ENCODE peak calls at places on chromosomes 2 and 18, in seven cellular contexts. S is CD4-positive, alpha-beta T cell; W is AG09319; L is uterus; I is foreskin fibroblast; N is adrenal gland; O is astrocyte of the spinal cord. T is an unnamed sample.

GRCh38 chr2:210954508-210954907 is 398.1 kb downstream of the CPS1 start:
- DNase-seq in S (no peak), W (no peak), L (no peak), I (no peak), N (no peak), O (no peak), T (no peak)

GRCh38 chr18:3972291-3972985 is 482.7 kb downstream of the DLGAP1 start:
- DNase-seq in S (no peak), W (no peak), L (no peak), I (no peak), N (no peak), O (no peak), T (no peak)

GRCh38 chr18:47881752-47882455 is 48.6 kb downstream of the SMAD2 start:
- DNase-seq in S (no peak), W (no peak), L (no peak), I (peak; percentile 20), N (no peak), O (peak; percentile 41), T (no peak)

GRCh38 chr18:22558945-22559385 is 141.2 kb upstream of the CTAGE1 start:
- DNase-seq in S (no peak), W (no peak), L (peak; percentile 75), I (no peak), N (peak; percentile 80), O (peak; percentile 80), T (no peak)

GRCh38 chr2:133884739-133885381 is 316.6 kb upstream of the NCKAP5 start:
- DNase-seq in S (no peak), W (no peak), L (no peak), I (no peak), N (no peak), O (peak; percentile 7), T (peak; percentile 34)

GRCh38 chr2:103959174-103960125 is 894.5 kb upstream of the POU3F3 start:
- DNase-seq in S (no peak), W (no peak), L (no peak), I (no peak), N (peak; percentile 21), O (peak; percentile 51), T (no peak)

GRCh38 chr2:32484907-32485306 is 128.1 kb downstream of the BIRC6 start:
- DNase-seq in S (no peak), W (peak; percentile 67), L (no peak), I (peak; percentile 89), N (no peak), O (peak; percentile 93), T (no peak)

GRCh38 chr18:48662021-48662661 is 123.3 kb downstream of the CTIF start:
- DNase-seq in S (peak; percentile 22), W (peak; percentile 23), L (peak; percentile 9), I (peak; percentile 54), N (peak; percentile 58), O (peak; percentile 62), T (no peak)

GRCh38 chr2:7405861-7406715 is 488.9 kb downstream of the RNF144A start:
- DNase-seq in S (no peak), W (no peak), L (no peak), I (no peak), N (no peak), O (no peak), T (no peak)

GRCh38 chr2:172588931-172589330 is 33.0 kb downstream of the PDK1 start:
- DNase-seq in S (no peak), W (no peak), L (no peak), I (no peak), N (no peak), O (peak; percentile 9), T (no peak)

GRCh38 chr2:44245068-44245861 is 30.0 kb upstream of the SLC3A1 start:
- DNase-seq in S (no peak), W (no peak), L (no peak), I (no peak), N (no peak), O (no peak), T (no peak)

GRCh38 chr2:116949249-116949648 is 865.2 kb upstream of the DDX18 start:
- DNase-seq in S (no peak), W (no peak), L (no peak), I (no peak), N (no peak), O (no peak), T (no peak)

GRCh38 chr2:113200236-113200635 is 26.5 kb downstream of the PSD4 start:
- DNase-seq in S (no peak), W (no peak), L (no peak), I (no peak), N (no peak), O (no peak), T (no peak)

GRCh38 chr18:51137051-51137729 is 60.3 kb downstream of the MEX3C start:
- DNase-seq in S (no peak), W (no peak), L (no peak), I (no peak), N (no peak), O (peak; percentile 65), T (no peak)

GRCh38 chr2:99524056-99524455 is 34.2 kb upstream of the REV1 start:
- DNase-seq in S (no peak), W (no peak), L (no peak), I (no peak), N (no peak), O (no peak), T (no peak)

GRCh38 chr2:228867406-228867805 is 403.7 kb downstream of the PID1 start:
- DNase-seq in S (no peak), W (no peak), L (no peak), I (no peak), N (no peak), O (no peak), T (no peak)

GRCh38 chr2:117771969-117772630 is 42.4 kb upstream of the DDX18 start:
- DNase-seq in S (no peak), W (peak; percentile 7), L (no peak), I (peak; percentile 9), N (no peak), O (peak; percentile 38), T (peak; percentile 20)

GRCh38 chr2:207041279-207041678 is 102.0 kb downstream of the CPO start:
- DNase-seq in S (no peak), W (no peak), L (no peak), I (no peak), N (no peak), O (peak; percentile 28), T (no peak)

GRCh38 chr2:120228503-120228902 is 5.3 kb upstream of the TMEM185B start:
- DNase-seq in S (peak; percentile 22), W (no peak), L (no peak), I (no peak), N (no peak), O (no peak), T (no peak)
- TF ChIP-seq CTCF in S (no peak), W (no peak), L (no peak), I (no peak), N (no peak), O (no peak), T (no peak)

GRCh38 chr2:70190413-70191243 is at the start of gene C2orf42:
- DNase-seq in S (peak; percentile 92), W (peak; percentile 95), L (peak; percentile 97), I (peak; percentile 97), N (peak; percentile 98), O (peak; percentile 99), T (peak; percentile 94)
- TF ChIP-seq CTCF in S (peak; percentile 21), W (no peak), L (peak; percentile 19), I (no peak), N (peak; percentile 18), O (peak; percentile 24), T (peak; percentile 20)

DNA sequence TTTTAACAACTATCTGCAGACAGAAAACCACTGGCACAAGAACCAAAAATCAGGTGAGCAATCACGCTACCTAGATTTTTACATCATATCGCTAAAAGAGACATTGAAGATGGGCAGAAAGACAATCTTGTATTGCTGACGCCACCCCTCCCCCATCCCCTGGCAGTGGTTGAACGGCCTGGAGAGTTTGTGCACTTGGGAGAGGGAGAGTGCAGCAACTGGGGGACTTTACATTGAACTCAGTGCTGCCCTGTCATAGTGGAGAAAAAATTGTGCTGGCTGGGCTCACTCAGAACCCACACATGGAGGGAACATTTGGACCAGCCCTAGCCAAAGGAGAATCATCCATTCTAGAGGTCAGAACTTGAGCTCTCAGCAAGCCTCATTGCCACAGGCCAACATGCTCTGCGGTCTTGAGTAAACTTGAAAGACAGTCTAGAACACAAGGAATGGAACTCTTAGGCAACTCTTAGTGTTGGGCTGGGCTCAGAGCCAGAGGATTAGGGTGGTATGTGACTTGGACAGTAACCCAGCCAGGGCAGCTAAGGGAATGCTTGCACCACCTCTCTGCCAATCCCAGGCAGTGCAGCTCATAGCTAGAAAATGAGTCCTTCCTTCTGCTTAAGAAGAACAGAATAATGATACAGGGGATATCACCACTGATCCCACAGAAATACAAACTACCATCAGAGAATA is 220.0 kb upstream of the CYP26B1 start:
- DNase-seq in S (no peak), W (peak; percentile 95), L (no peak), I (peak; percentile 82), N (peak; percentile 83), O (peak; percentile 75), T (no peak)
- TF ChIP-seq CTCF in S (no peak), W (peak; percentile 56), L (no peak), I (peak; percentile 33), N (no peak), O (no peak), T (no peak)

DNA sequence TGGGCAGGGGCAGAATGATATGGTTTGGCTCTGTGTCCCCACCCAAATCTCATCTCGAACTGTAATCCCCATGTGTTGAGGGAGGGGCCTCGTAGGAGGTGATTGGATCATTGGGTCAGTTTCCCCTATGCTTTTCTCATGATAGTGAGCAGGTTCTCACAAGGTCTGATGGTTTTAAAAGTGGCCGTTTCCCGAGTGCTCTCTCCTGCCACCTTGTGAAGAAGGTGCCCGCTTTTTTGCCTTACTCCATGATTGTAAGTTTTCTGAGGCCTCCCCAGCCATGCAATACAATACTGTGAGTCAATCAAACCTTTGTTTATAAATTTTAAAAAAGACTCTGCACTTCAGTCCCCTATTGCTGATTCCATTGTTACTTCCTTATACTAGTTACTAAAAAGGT is 82.9 kb upstream of the CDKL4 start:
- DNase-seq in S (no peak), W (no peak), L (no peak), I (no peak), N (no peak), O (no peak), T (no peak)
- TF ChIP-seq CTCF in S (no peak), W (no peak), L (no peak), I (no peak), N (no peak), O (no peak), T (no peak)

GRCh38 chr2:238106698-238107524 is 6.8 kb downstream of the ESPNL start:
- DNase-seq in S (peak; percentile 26), W (no peak), L (no peak), I (no peak), N (no peak), O (no peak), T (no peak)
- TF ChIP-seq CTCF in S (no peak), W (no peak), L (no peak), I (no peak), N (no peak), O (peak; percentile 13), T (peak; percentile 52)

GRCh38 chr18:79962835-79963657 is 1.4 kb upstream of the HSBP1L1 start:
- DNase-seq in S (no peak), W (no peak), L (no peak), I (no peak), N (no peak), O (no peak), T (peak; percentile 84)

GRCh38 chr18:79963658-79964329 is 649 bp upstream of the HSBP1L1 start:
- DNase-seq in S (no peak), W (no peak), L (no peak), I (no peak), N (no peak), O (no peak), T (no peak)

GRCh38 chr18:79962311-79962710 is 2.1 kb upstream of the HSBP1L1 start:
- DNase-seq in S (no peak), W (no peak), L (no peak), I (no peak), N (no peak), O (peak; percentile 37), T (no peak)

GRCh38 chr18:79965119-79965902 is 868 bp downstream of the HSBP1L1 start:
- DNase-seq in S (no peak), W (no peak), L (no peak), I (peak; percentile 56), N (peak; percentile 70), O (peak; percentile 66), T (peak; percentile 46)

GRCh38 chr18:79964330-79965118 is at the start of gene HSBP1L1:
- DNase-seq in S (peak; percentile 74), W (no peak), L (no peak), I (no peak), N (peak; percentile 76), O (no peak), T (peak; percentile 92)
- TF ChIP-seq CTCF in S (peak; percentile 28), W (peak; percentile 8), L (peak; percentile 38), I (no peak), N (peak; percentile 36), O (peak; percentile 9), T (peak; percentile 37)